ENCODE peak calls at places on chromosomes 6 and 20, in six cellular contexts. S, E, U, B, O and D are unnamed samples.

GRCh38 chr20:41692479-41693135 is 74.4 kb upstream of the CHD6 start:
- DNase-seq in S (peak), E (peak), U (peak), B (peak), O (peak), D (peak)

GRCh38 chr6:79040083-79040482 is 38.0 kb downstream of the PHIP start:
- DNase-seq in S (no peak), E (no peak), U (no peak), B (no peak), O (no peak), D (no peak)

GRCh38 chr6:87922947-87923330 is 124.7 kb upstream of the SPACA1 start:
- DNase-seq in S (no peak), E (no peak), U (no peak), B (no peak), O (no peak), D (no peak)

GRCh38 chr20:58753929-58754551 is 61.4 kb downstream of the NPEPL1 start:
- DNase-seq in S (no peak), E (no peak), U (no peak), B (no peak), O (no peak), D (no peak)

GRCh38 chr6:116568851-116569755 is 2.2 kb upstream of the RWDD1 start:
- DNase-seq in S (no peak), E (no peak), U (no peak), B (no peak), O (no peak), D (no peak)

GRCh38 chr6:91020741-91021140 is 433.9 kb upstream of the MAP3K7 start:
- DNase-seq in S (no peak), E (no peak), U (no peak), B (no peak), O (no peak), D (no peak)

GRCh38 chr6:129623008-129623732 is 86.8 kb downstream of the ARHGAP18 start:
- DNase-seq in S (no peak), E (no peak), U (no peak), B (no peak), O (no peak), D (no peak)

GRCh38 chr6:160137989-160138835 is 16.6 kb downstream of the SLC22A1 start:
- DNase-seq in S (peak), E (peak), U (no peak), B (peak), O (peak), D (peak)

GRCh38 chr6:115783402-115784061 is 277.2 kb downstream of the FRK start:
- DNase-seq in S (no peak), E (no peak), U (no peak), B (no peak), O (no peak), D (peak)

GRCh38 chr6:67698534-67698933 is 936.5 kb upstream of the ADGRB3 start:
- DNase-seq in S (no peak), E (no peak), U (no peak), B (no peak), O (no peak), D (no peak)

GRCh38 chr6:6851059-6851658 is 256.6 kb upstream of the RREB1 start:
- DNase-seq in S (no peak), E (no peak), U (no peak), B (no peak), O (peak), D (peak)

GRCh38 chr6:130602151-130602770 is 224.9 kb upstream of the SMLR1 start:
- DNase-seq in S (no peak), E (peak), U (no peak), B (no peak), O (peak), D (no peak)

GRCh38 chr6:145327497-145328055 is 407.7 kb downstream of the EPM2A start:
- DNase-seq in S (no peak), E (no peak), U (no peak), B (no peak), O (no peak), D (no peak)

GRCh38 chr6:705047-705446 is 12.1 kb upstream of the EXOC2 start:
- DNase-seq in S (no peak), E (no peak), U (no peak), B (no peak), O (no peak), D (no peak)

GRCh38 chr6:141464490-141464889 is 668.2 kb upstream of the GJE1 start:
- DNase-seq in S (no peak), E (no peak), U (no peak), B (no peak), O (peak), D (no peak)

GRCh38 chr6:38871745-38872568 is 156.8 kb downstream of the DNAH8 start:
- DNase-seq in S (peak), E (peak), U (no peak), B (peak), O (peak), D (peak)

GRCh38 chr6:3315841-3316240 is 57.1 kb downstream of the PSMG4 start:
- DNase-seq in S (no peak), E (no peak), U (no peak), B (no peak), O (no peak), D (no peak)

GRCh38 chr6:131572686-131573415 is at the start of gene ARG1:
- DNase-seq in S (no peak), E (no peak), U (no peak), B (no peak), O (no peak), D (no peak)

GRCh38 chr6:31834704-31835375 is 7.3 kb downstream of the HSPA1B start:
- DNase-seq in S (peak), E (no peak), U (peak), B (peak), O (peak), D (peak)

GRCh38 chr6:159724778-159725177 is 2.5 kb upstream of the WTAP start:
- DNase-seq in S (no peak), E (no peak), U (no peak), B (no peak), O (no peak), D (no peak)

GRCh38 chr20:38497246-38497645 is 24.6 kb downstream of the RALGAPB start:
- DNase-seq in S (no peak), E (no peak), U (no peak), B (no peak), O (no peak), D (no peak)

GRCh38 chr20:33676652-33677645 is 2.7 kb upstream of the NECAB3 start:
- DNase-seq in S (no peak), E (no peak), U (no peak), B (no peak), O (no peak), D (no peak)

GRCh38 chr6:76593668-76594067 is 521.2 kb upstream of the IMPG1 start:
- DNase-seq in S (no peak), E (no peak), U (no peak), B (no peak), O (no peak), D (no peak)

GRCh38 chr20:4683261-4683660 is 38.4 kb upstream of the PRND start:
- DNase-seq in S (no peak), E (no peak), U (no peak), B (no peak), O (no peak), D (no peak)

GRCh38 chr6:124964764-124965105 is 2.5 kb downstream of the RNF217 start:
- DNase-seq in S (no peak), E (no peak), U (no peak), B (no peak), O (no peak), D (no peak)

GRCh38 chr6:38432479-38432878 is 207.2 kb downstream of the BTBD9 start:
- DNase-seq in S (no peak), E (no peak), U (no peak), B (no peak), O (no peak), D (no peak)

GRCh38 chr20:20409326-20409725 is 41.4 kb downstream of the INSM1 start:
- DNase-seq in S (no peak), E (no peak), U (no peak), B (no peak), O (no peak), D (no peak)

GRCh38 chr6:50655848-50656453 is 57.4 kb upstream of the TFAP2D start:
- DNase-seq in S (no peak), E (no peak), U (no peak), B (no peak), O (peak), D (peak)

GRCh38 chr6:105346052-105346451 is 56.8 kb downstream of the PREP start:
- DNase-seq in S (no peak), E (no peak), U (no peak), B (no peak), O (peak), D (no peak)

GRCh38 chr20:2109425-2110210 is 8.0 kb downstream of the STK35 start:
- DNase-seq in S (no peak), E (no peak), U (no peak), B (no peak), O (peak), D (no peak)

GRCh38 chr6:166025149-166025898 is 142.3 kb downstream of the TBXT start:
- DNase-seq in S (no peak), E (no peak), U (no peak), B (no peak), O (no peak), D (no peak)

GRCh38 chr6:9612489-9612888 is 802.4 kb downstream of the TFAP2A start:
- DNase-seq in S (no peak), E (no peak), U (no peak), B (no peak), O (no peak), D (no peak)

GRCh38 chr6:85124472-85125428 is 325.1 kb upstream of the NT5E start:
- DNase-seq in S (no peak), E (no peak), U (no peak), B (no peak), O (no peak), D (no peak)

GRCh38 chr6:85129881-85130280 is 320.0 kb upstream of the NT5E start:
- DNase-seq in S (no peak), E (no peak), U (no peak), B (no peak), O (no peak), D (no peak)

GRCh38 chr6:85126448-85127178 is 323.3 kb upstream of the NT5E start:
- DNase-seq in S (no peak), E (no peak), U (peak), B (peak), O (peak), D (peak)

GRCh38 chr6:85127696-85128225 is 322.1 kb upstream of the NT5E start:
- DNase-seq in S (no peak), E (no peak), U (no peak), B (no peak), O (no peak), D (no peak)

GRCh38 chr6:85127179-85127498 is 322.7 kb upstream of the NT5E start:
- DNase-seq in S (no peak), E (no peak), U (no peak), B (no peak), O (no peak), D (no peak)
- TF ChIP-seq CTCF in S (no peak), E (peak), U (no peak), B (no peak), O (no peak), D (no peak)

GRCh38 chr6:75213732-75214131 is 7.9 kb upstream of the COL12A1 start:
- DNase-seq in S (no peak), E (no peak), U (no peak), B (no peak), O (no peak), D (no peak)
- TF ChIP-seq CTCF in S (no peak), E (peak), U (no peak), B (no peak), O (no peak), D (no peak)

GRCh38 chr6:89311853-89312531 is 3.1 kb downstream of the GABRR2 start:
- DNase-seq in S (no peak), E (no peak), U (no peak), B (peak), O (peak), D (peak)
- TF ChIP-seq CTCF in S (peak), E (peak), U (peak), B (peak), O (peak), D (no peak)

GRCh38 chr6:147509900-147510299 is 1.4 kb downstream of the SAMD5 start:
- DNase-seq in S (no peak), E (no peak), U (no peak), B (no peak), O (peak), D (no peak)
- TF ChIP-seq CTCF in S (no peak), E (no peak), U (no peak), B (no peak), O (no peak), D (no peak)